ENCODE peak calls at places on chromosomes 6 and 20, in six cellular contexts. T, U, D, R, K and V are unnamed samples.

GRCh38 chr6:25713802-25714201 is 40.7 kb upstream of the SLC17A4 start:
- DNase-seq in R (no peak), K (no peak), U (peak), T (no peak), D (no peak), V (no peak)

GRCh38 chr6:167858086-167858591 is 31.4 kb downstream of the AFDN start:
- DNase-seq in U (peak), D (no peak), T (no peak), K (peak), R (no peak), V (no peak)

GRCh38 chr20:2485662-2486061 is 15.1 kb upstream of the SNRPB start:
- DNase-seq in R (no peak), D (no peak), T (peak), K (no peak), U (no peak), V (no peak)

GRCh38 chr6:21887301-21888185 is 294.0 kb downstream of the SOX4 start:
- DNase-seq in K (no peak), R (no peak), U (peak), D (no peak), T (peak), V (no peak)

GRCh38 chr6:144351741-144352140 is 66.6 kb downstream of the UTRN start:
- DNase-seq in K (no peak), U (no peak), R (no peak), D (no peak), T (no peak), V (no peak)

GRCh38 chr6:127851197-127851596 is 49.7 kb downstream of the THEMIS start:
- DNase-seq in T (no peak), U (no peak), K (no peak), R (no peak), D (no peak), V (no peak)

GRCh38 chr6:24524801-24525200 is 30.0 kb downstream of the ALDH5A1 start:
- DNase-seq in K (no peak), D (peak), T (no peak), U (peak), R (peak), V (peak)

GRCh38 chr20:13286600-13286999 is 65.5 kb downstream of the ISM1 start:
- DNase-seq in K (peak), R (no peak), T (no peak), D (peak), U (no peak), V (peak)

GRCh38 chr20:59403261-59403961 is 103.0 kb downstream of the EDN3 start:
- DNase-seq in K (peak), U (peak), D (peak), R (peak), T (peak), V (peak)

GRCh38 chr6:28203201-28203600 is 21.9 kb upstream of the ZSCAN9 start:
- DNase-seq in K (no peak), R (no peak), D (no peak), T (no peak), U (no peak), V (no peak)

GRCh38 chr6:50653253-50653652 is 60.1 kb upstream of the TFAP2D start:
- DNase-seq in D (no peak), U (no peak), R (no peak), K (no peak), T (no peak), V (no peak)

GRCh38 chr20:10119336-10119735 is 84.5 kb downstream of the ANKEF1 start:
- DNase-seq in R (no peak), K (no peak), T (no peak), U (no peak), D (no peak), V (no peak)

GRCh38 chr6:81939774-81940165 is 187.3 kb upstream of the TENT5A start:
- DNase-seq in K (no peak), T (no peak), U (peak), D (no peak), R (no peak), V (no peak)

GRCh38 chr6:153790048-153790447 is 249.0 kb upstream of the OPRM1 start:
- DNase-seq in R (no peak), U (peak), K (peak), T (no peak), D (peak), V (peak)

GRCh38 chr6:157029980-157030690 is 253.0 kb downstream of the ARID1B start:
- DNase-seq in T (no peak), R (no peak), D (no peak), U (no peak), K (no peak), V (peak)

GRCh38 chr20:14406495-14406894 is 69.1 kb upstream of the FLRT3 start:
- DNase-seq in K (no peak), R (peak), T (no peak), D (no peak), U (peak), V (peak)

GRCh38 chr6:119322715-119323350 is 26.7 kb downstream of the MAN1A1 start:
- DNase-seq in R (no peak), T (no peak), D (no peak), U (no peak), K (no peak), V (no peak)

GRCh38 chr20:3000852-3001523 is 42.4 kb upstream of the GNRH2 start:
- DNase-seq in R (peak), K (no peak), U (peak), T (no peak), D (peak), V (peak)

GRCh38 chr20:17542993-17543412 is 11.8 kb upstream of the BFSP1 start:
- DNase-seq in K (no peak), D (no peak), T (no peak), R (no peak), U (peak), V (no peak)

GRCh38 chr6:128368213-128369000 is 152.0 kb downstream of the PTPRK start:
- DNase-seq in T (no peak), U (no peak), R (no peak), K (no peak), D (no peak), V (no peak)

GRCh38 chr6:32133786-32134185 is 3.7 kb upstream of the FKBPL start:
- DNase-seq in U (no peak), K (no peak), R (no peak), D (no peak), T (no peak), V (no peak)

GRCh38 chr20:36606171-36607116 is 865 bp downstream of the RAB5IF start:
- DNase-seq in D (peak), R (peak), K (peak), U (peak), T (no peak), V (peak)

GRCh38 chr6:159977242-159978214 is 8.6 kb downstream of the IGF2R start:
- DNase-seq in K (peak), T (peak), R (no peak), U (peak), D (no peak), V (no peak)

GRCh38 chr20:766906-767305 is 1.4 kb downstream of the SLC52A3 start:
- DNase-seq in K (no peak), U (no peak), R (no peak), T (no peak), D (no peak), V (no peak)

GRCh38 chr6:159004592-159004991 is 4.6 kb upstream of the RSPH3 start:
- DNase-seq in T (no peak), K (no peak), U (no peak), D (no peak), R (no peak), V (no peak)

DNA sequence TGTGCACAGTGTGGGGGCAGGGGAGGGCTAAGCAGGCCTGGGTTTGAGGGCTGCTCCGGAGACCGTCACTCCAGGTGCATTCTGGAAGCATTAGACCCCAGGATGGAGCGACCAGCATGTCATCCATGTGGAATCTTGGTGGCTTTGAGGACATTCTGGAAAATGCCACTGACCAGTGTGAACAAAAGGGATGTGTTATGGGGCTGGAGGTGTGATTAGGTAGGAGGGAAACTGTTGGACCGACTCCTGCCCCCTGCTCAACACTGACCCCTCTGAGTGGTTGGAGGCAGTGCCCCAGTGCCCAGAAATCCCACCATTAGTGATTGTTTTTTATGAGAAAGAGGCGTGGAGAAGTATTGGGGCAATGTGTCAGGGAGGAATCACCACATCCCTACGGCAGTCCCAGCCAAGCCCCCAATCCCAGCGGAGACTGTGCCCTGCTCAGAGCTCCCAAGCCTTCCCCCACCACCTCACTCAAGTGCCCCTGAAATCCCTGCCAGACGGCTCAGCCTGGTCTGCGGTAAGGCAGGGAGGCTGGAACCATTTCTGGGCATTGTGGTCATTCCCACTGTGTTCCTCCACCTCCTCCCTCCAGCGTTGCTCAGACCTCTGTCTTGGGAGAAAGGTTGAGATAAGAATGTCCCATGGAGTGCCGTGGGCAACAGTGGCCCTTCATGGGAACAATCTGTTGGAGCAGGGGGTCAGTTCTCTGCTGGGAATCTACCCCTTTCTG is 44.0 kb upstream of the TTPAL start:
- DNase-seq in D (no peak), R (no peak), T (no peak), K (no peak), U (peak), V (no peak)
- H3K27ac ChIP-seq in D (peak), R (no peak), T (no peak), K (no peak), U (no peak), V (no peak)

DNA sequence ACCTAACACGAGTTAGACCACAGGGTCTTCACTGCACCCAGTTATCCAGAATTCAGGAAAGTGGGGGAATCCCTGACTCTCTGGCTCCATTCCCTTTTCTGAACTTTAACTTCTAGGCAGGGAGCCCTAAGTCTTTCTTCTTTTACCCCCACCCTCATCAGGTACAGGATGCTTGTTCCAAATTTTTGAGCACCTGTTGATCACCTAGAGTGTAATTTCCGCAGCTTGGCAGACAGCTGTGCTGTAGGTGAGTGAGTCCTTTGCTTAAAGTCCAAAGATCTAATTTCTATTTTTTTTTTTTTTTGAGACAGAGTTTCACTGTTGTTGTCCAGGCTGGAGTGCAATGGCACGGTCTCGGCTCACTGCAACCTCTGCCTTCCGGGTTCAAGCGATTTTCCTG is 89.5 kb upstream of the AKIRIN2 start:
- DNase-seq in K (no peak), T (no peak), U (no peak), R (no peak), D (no peak), V (no peak)
- TF ChIP-seq CTCF in K (no peak), T (no peak), U (no peak), R (no peak), D (no peak), V (no peak)

GRCh38 chr20:62875419-62876355 is 14.1 kb upstream of the TCFL5 start:
- DNase-seq in R (no peak), K (peak), T (peak), U (peak), D (peak), V (peak)
- H3K27ac ChIP-seq in R (no peak), K (peak), T (peak), U (no peak), D (peak), V (peak)

GRCh38 chr6:36838896-36839818 is at the start of gene CPNE5:
- DNase-seq in D (peak), U (no peak), R (no peak), K (no peak), T (peak), V (no peak)

GRCh38 chr6:36840471-36841461 is 1.5 kb upstream of the CPNE5 start:
- DNase-seq in U (peak), D (peak), K (no peak), R (no peak), T (peak), V (no peak)

GRCh38 chr6:36837686-36838085 is 1.6 kb downstream of the CPNE5 start:
- DNase-seq in R (no peak), K (no peak), U (no peak), T (no peak), D (no peak), V (no peak)

GRCh38 chr6:36841756-36842155 is 2.5 kb upstream of the CPNE5 start:
- DNase-seq in D (no peak), K (no peak), U (no peak), R (no peak), T (no peak), V (no peak)

DNA sequence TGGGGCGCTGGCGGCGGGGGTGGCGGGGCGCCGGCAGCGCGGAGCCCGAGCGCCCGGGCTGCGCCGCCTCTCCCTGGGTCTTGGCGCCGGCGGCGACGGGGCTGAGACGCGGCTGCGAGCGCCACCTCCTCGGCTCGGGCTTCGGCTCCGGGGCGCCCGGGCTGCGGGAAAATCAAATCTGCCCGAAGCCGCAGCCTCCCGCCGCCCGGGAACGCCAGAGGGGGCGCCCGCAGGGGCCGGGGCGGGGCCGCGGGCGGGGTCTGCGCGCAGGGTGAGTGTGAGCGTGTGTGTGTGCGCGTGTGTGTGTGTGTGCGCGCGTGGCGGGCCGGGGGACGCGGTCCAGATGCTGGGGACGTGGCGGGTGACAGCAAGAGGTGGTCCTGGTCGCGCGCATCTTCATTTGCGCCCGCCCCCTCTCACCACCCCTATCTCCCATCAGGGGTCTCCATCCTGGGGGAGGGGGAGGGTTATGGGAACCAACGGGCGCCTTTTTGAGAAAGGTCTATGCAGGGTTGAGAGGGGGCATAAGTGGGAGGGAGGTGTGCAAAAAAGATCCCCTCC is 655 bp upstream of the CPNE5 start:
- DNase-seq in U (peak), R (peak), K (peak), T (peak), D (peak), V (no peak)
- TF ChIP-seq CTCF in U (peak), R (peak), K (no peak), T (peak), D (peak), V (no peak)

DNA sequence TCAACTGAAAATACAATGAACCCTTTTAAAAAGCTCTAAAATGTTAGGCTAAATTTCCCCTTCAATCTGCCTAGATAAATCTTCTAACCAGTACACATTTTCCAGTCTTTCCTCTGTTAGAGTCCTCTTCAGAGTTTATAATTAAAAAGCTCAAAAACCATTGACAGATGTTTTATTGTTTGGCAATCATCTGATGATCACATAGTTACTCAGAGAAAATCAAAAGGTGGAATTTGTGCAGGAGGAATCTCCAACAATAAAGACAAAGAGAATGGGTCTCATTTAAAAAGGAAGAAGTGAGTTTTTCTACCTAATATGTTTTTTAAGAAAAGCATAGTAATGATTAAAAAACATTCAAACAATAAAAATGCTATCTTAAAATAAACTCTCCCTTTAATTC is 3.1 kb downstream of the TRAPPC3L start:
- DNase-seq in R (no peak), U (no peak), K (no peak), D (no peak), T (no peak), V (peak)
- H3K27ac ChIP-seq in R (no peak), U (no peak), K (no peak), D (no peak), T (no peak), V (no peak)